ENCODE peak calls at places on chromosome 2, in six cellular contexts. W is iris pigment epithelial cell; H is C1 segment of cervical spinal cord; Y is activated T-cell treated with anti-CD3 and anti-CD28 coated beads, Interleukin-2, amount 50 U/mL, for 1 hour; K is ovary; Z is progenitor cell of endocrine pancreas. U is an unnamed sample.
A peak's percentile ranks its signal among the peaks of the same experiment; 100 is the strongest.

GRCh38 chr2:43266692-43267091 is 40.3 kb upstream of the ZFP36L2 start:
- DNase-seq in W (no peak), H (no peak), Y (no peak), K (peak; percentile 38), Z (no peak), U (peak; percentile 56)

GRCh38 chr2:101947374-101947773 is 44.4 kb upstream of the IL1R2 start:
- DNase-seq in W (no peak), H (no peak), Y (no peak), K (no peak), Z (no peak), U (no peak)

GRCh38 chr2:233922471-233922870 is 5.3 kb downstream of the TRPM8 start:
- DNase-seq in W (no peak), H (no peak), Y (no peak), K (no peak), Z (no peak), U (no peak)

GRCh38 chr2:217054791-217055190 is 194.9 kb upstream of the TNP1 start:
- DNase-seq in W (no peak), H (no peak), Y (no peak), K (no peak), Z (no peak), U (no peak)

GRCh38 chr2:20604957-20605381 is 45.9 kb downstream of the HS1BP3 start:
- DNase-seq in W (peak; percentile 91), H (no peak), Y (no peak), K (peak; percentile 58), Z (no peak), U (peak; percentile 49)

GRCh38 chr2:175930504-175930903 is 71.6 kb downstream of the LNPK start:
- DNase-seq in W (peak; percentile 15), H (no peak), Y (no peak), K (no peak), Z (no peak), U (no peak)

GRCh38 chr2:110854355-110855081 is 122.1 kb downstream of the ACOXL start:
- DNase-seq in W (no peak), H (no peak), Y (no peak), K (no peak), Z (no peak), U (no peak)

GRCh38 chr2:239393941-239394340 is 6.9 kb downstream of the HDAC4 start:
- DNase-seq in W (no peak), H (no peak), Y (no peak), K (no peak), Z (no peak), U (no peak)

GRCh38 chr2:109614715-109615636 is 812 bp downstream of the SOWAHC start:
- DNase-seq in W (peak; percentile 26), H (no peak), Y (peak; percentile 25), K (peak; percentile 27), Z (peak; percentile 33), U (no peak)

U was measured in gastrocnemius medialis.